ENCODE peak calls at places on chromosomes 4 and X, in nine cellular contexts. One of them, this sample, is unnamed.
A peak's percentile ranks its signal among the peaks of the same experiment; 100 is the strongest.

GRCh38 chrX:54248309-54248708 is 65.3 kb upstream of the FAM120C start:
- DNase-seq in stomach: no peak
- DNase-seq in IMR-90: peak; percentile 44
- DNase-seq in heart left ventricle: no peak
- DNase-seq in mammary epithelial cell: peak; percentile 28
- DNase-seq in AG04449: no peak
- DNase-seq in fibroblast of lung: peak; percentile 31
- DNase-seq in K562: no peak
- DNase-seq in colonic mucosa: no peak
- DNase-seq in this sample: no peak

GRCh38 chr4:6106156-6106555 is 87.9 kb upstream of the C4orf50 start:
- DNase-seq in stomach: peak; percentile 17
- DNase-seq in IMR-90: no peak
- DNase-seq in heart left ventricle: no peak
- DNase-seq in mammary epithelial cell: no peak
- DNase-seq in AG04449: no peak
- DNase-seq in fibroblast of lung: no peak
- DNase-seq in K562: no peak
- DNase-seq in colonic mucosa: no peak
- DNase-seq in this sample: no peak

GRCh38 chr4:157231525-157231924 is 11.0 kb downstream of the GRIA2 start:
- DNase-seq in stomach: no peak
- DNase-seq in IMR-90: no peak
- DNase-seq in heart left ventricle: no peak
- DNase-seq in mammary epithelial cell: no peak
- DNase-seq in AG04449: no peak
- DNase-seq in fibroblast of lung: no peak
- DNase-seq in K562: no peak
- DNase-seq in colonic mucosa: no peak
- DNase-seq in this sample: no peak

GRCh38 chr4:4838602-4839470 is 20.6 kb upstream of the MSX1 start:
- DNase-seq in stomach: no peak
- DNase-seq in IMR-90: no peak
- DNase-seq in heart left ventricle: no peak
- DNase-seq in mammary epithelial cell: no peak
- DNase-seq in AG04449: no peak
- DNase-seq in fibroblast of lung: no peak
- DNase-seq in K562: no peak
- DNase-seq in colonic mucosa: no peak
- DNase-seq in this sample: no peak

GRCh38 chr4:8920969-8921368 is 49.3 kb upstream of the HMX1 start:
- DNase-seq in stomach: peak; percentile 18
- DNase-seq in IMR-90: no peak
- DNase-seq in heart left ventricle: peak; percentile 7
- DNase-seq in mammary epithelial cell: no peak
- DNase-seq in AG04449: no peak
- DNase-seq in fibroblast of lung: no peak
- DNase-seq in K562: no peak
- DNase-seq in colonic mucosa: peak; percentile 12
- DNase-seq in this sample: peak; percentile 32

GRCh38 chrX:13747836-13748235 is 13.3 kb downstream of the OFD1 start:
- DNase-seq in stomach: peak; percentile 40
- DNase-seq in IMR-90: peak; percentile 76
- DNase-seq in heart left ventricle: no peak
- DNase-seq in mammary epithelial cell: peak; percentile 59
- DNase-seq in AG04449: no peak
- DNase-seq in fibroblast of lung: peak; percentile 81
- DNase-seq in K562: peak; percentile 13
- DNase-seq in colonic mucosa: peak; percentile 40
- DNase-seq in this sample: no peak

GRCh38 chrX:135544338-135544948 is 24.0 kb downstream of the INTS6L start:
- DNase-seq in stomach: no peak
- DNase-seq in IMR-90: no peak
- DNase-seq in heart left ventricle: no peak
- DNase-seq in mammary epithelial cell: no peak
- DNase-seq in AG04449: no peak
- DNase-seq in fibroblast of lung: no peak
- DNase-seq in K562: no peak
- DNase-seq in colonic mucosa: peak; percentile 38
- DNase-seq in this sample: no peak

GRCh38 chr4:151031831-151032605 is 16.9 kb upstream of the LRBA start:
- DNase-seq in stomach: no peak
- DNase-seq in IMR-90: peak; percentile 71
- DNase-seq in heart left ventricle: no peak
- DNase-seq in mammary epithelial cell: peak; percentile 73
- DNase-seq in AG04449: no peak
- DNase-seq in fibroblast of lung: peak; percentile 13
- DNase-seq in K562: peak; percentile 67
- DNase-seq in colonic mucosa: no peak
- DNase-seq in this sample: no peak

GRCh38 chr4:72295966-72296557 is 264.3 kb downstream of the NPFFR2 start:
- DNase-seq in stomach: no peak
- DNase-seq in IMR-90: peak; percentile 57
- DNase-seq in heart left ventricle: no peak
- DNase-seq in mammary epithelial cell: peak; percentile 34
- DNase-seq in AG04449: peak; percentile 16
- DNase-seq in fibroblast of lung: peak; percentile 74
- DNase-seq in K562: peak; percentile 34
- DNase-seq in colonic mucosa: no peak
- DNase-seq in this sample: no peak

GRCh38 chr4:163554870-163555465 is 60.5 kb downstream of the TMA16 start:
- DNase-seq in stomach: no peak
- DNase-seq in IMR-90: peak; percentile 32
- DNase-seq in heart left ventricle: no peak
- DNase-seq in mammary epithelial cell: peak; percentile 8
- DNase-seq in AG04449: no peak
- DNase-seq in fibroblast of lung: peak; percentile 54
- DNase-seq in K562: no peak
- DNase-seq in colonic mucosa: no peak
- DNase-seq in this sample: no peak

GRCh38 chr4:75180217-75180616 is 247.3 kb downstream of the PARM1 start:
- DNase-seq in stomach: no peak
- DNase-seq in IMR-90: no peak
- DNase-seq in heart left ventricle: no peak
- DNase-seq in mammary epithelial cell: no peak
- DNase-seq in AG04449: no peak
- DNase-seq in fibroblast of lung: no peak
- DNase-seq in K562: no peak
- DNase-seq in colonic mucosa: no peak
- DNase-seq in this sample: no peak
- H3K4me3 ChIP-seq in stomach: no peak overlapping the region
- H3K4me3 ChIP-seq in IMR-90: no peak overlapping the region
- H3K4me3 ChIP-seq in heart left ventricle: no peak overlapping the region
- H3K4me3 ChIP-seq in mammary epithelial cell: no peak overlapping the region
- H3K4me3 ChIP-seq in AG04449: no peak overlapping the region
- H3K4me3 ChIP-seq in fibroblast of lung: no peak overlapping the region
- H3K4me3 ChIP-seq in K562: no peak overlapping the region
- H3K4me3 ChIP-seq in colonic mucosa: no peak overlapping the region
- H3K4me3 ChIP-seq in this sample: no peak overlapping the region

GRCh38 chrX:18210470-18210869 is 10.2 kb downstream of the BEND2 start:
- DNase-seq in stomach: no peak
- DNase-seq in IMR-90: peak; percentile 4
- DNase-seq in heart left ventricle: no peak
- DNase-seq in mammary epithelial cell: no peak
- DNase-seq in AG04449: no peak
- DNase-seq in fibroblast of lung: peak; percentile 53
- DNase-seq in K562: no peak
- DNase-seq in colonic mucosa: no peak
- DNase-seq in this sample: no peak
- TF ChIP-seq CTCF in stomach: no peak
- TF ChIP-seq CTCF in IMR-90: peak; percentile 26
- TF ChIP-seq CTCF in heart left ventricle: peak; percentile 45
- TF ChIP-seq CTCF in mammary epithelial cell: no peak
- TF ChIP-seq CTCF in AG04449: no peak
- TF ChIP-seq CTCF in fibroblast of lung: no peak
- TF ChIP-seq CTCF in K562: peak; percentile 15
- TF ChIP-seq CTCF in colonic mucosa: no peak
- TF ChIP-seq CTCF in this sample: peak; percentile 40

DNA sequence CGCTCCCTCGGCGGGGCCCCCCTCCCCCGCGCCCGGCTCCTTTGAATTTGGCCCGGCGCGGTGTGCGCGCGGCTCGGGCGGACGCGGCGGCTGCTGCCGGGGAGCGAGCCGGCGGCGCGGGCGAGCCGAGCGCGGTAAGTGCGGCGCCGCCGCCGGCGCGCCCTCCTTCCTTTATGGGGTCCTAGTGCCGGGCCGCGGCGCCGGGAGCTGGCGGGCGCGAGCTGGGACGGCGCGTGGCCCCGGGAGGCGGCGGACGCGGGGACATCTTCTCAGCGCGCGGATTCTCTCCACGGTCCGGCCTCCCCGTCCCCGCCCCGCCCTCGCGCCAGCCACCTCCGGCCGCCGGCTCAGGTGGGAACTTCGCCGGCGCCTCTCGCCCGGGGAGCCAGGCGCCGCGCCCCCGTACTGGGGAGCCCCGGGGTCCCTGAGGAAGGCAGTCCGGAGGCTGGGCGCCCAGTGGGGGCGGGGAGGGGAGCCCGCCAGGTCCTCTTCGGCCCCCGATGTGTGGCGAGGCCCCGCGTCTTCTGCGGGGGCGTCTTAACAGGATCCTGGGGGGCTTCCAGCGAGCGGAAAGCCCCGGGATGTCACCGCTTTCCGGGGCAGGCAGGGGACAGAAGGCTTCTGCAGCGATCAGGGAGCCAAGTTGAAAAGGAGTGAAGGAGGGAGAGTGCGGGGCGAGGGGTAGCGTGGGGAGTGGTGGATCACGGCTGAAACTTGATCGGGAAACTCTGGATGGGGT is 98.4 kb upstream of the TENM3 start:
- DNase-seq in stomach: no peak
- DNase-seq in IMR-90: peak; percentile 22
- DNase-seq in heart left ventricle: no peak
- DNase-seq in mammary epithelial cell: peak; percentile 29
- DNase-seq in AG04449: no peak
- DNase-seq in fibroblast of lung: peak; percentile 19
- DNase-seq in K562: no peak
- DNase-seq in colonic mucosa: no peak
- DNase-seq in this sample: no peak
- H3K4me3 ChIP-seq in stomach: peak overlapping the region; percentile 83
- H3K4me3 ChIP-seq in IMR-90: peak overlapping the region; percentile 88
- H3K4me3 ChIP-seq in heart left ventricle: peak overlapping the region; percentile 67
- H3K4me3 ChIP-seq in mammary epithelial cell: peak overlapping the region; percentile 98
- H3K4me3 ChIP-seq in AG04449: peak overlapping the region; percentile 78
- H3K4me3 ChIP-seq in fibroblast of lung: peak overlapping the region; percentile 68
- H3K4me3 ChIP-seq in K562: no peak overlapping the region
- H3K4me3 ChIP-seq in colonic mucosa: peak overlapping the region; percentile 42
- H3K4me3 ChIP-seq in this sample: peak overlapping the region; percentile 47

GRCh38 chrX:153926594-153926862 is 464 bp upstream of the ARHGAP4 start:
- DNase-seq in stomach: no peak
- DNase-seq in IMR-90: no peak
- DNase-seq in heart left ventricle: no peak
- DNase-seq in mammary epithelial cell: no peak
- DNase-seq in AG04449: no peak
- DNase-seq in fibroblast of lung: no peak
- DNase-seq in K562: no peak
- DNase-seq in colonic mucosa: no peak
- DNase-seq in this sample: no peak
- TF ChIP-seq CTCF in stomach: no peak
- TF ChIP-seq CTCF in IMR-90: no peak
- TF ChIP-seq CTCF in heart left ventricle: no peak
- TF ChIP-seq CTCF in mammary epithelial cell: no peak
- TF ChIP-seq CTCF in AG04449: no peak
- TF ChIP-seq CTCF in fibroblast of lung: no peak
- TF ChIP-seq CTCF in K562: no peak
- TF ChIP-seq CTCF in colonic mucosa: no peak
- TF ChIP-seq CTCF in this sample: no peak

DNA sequence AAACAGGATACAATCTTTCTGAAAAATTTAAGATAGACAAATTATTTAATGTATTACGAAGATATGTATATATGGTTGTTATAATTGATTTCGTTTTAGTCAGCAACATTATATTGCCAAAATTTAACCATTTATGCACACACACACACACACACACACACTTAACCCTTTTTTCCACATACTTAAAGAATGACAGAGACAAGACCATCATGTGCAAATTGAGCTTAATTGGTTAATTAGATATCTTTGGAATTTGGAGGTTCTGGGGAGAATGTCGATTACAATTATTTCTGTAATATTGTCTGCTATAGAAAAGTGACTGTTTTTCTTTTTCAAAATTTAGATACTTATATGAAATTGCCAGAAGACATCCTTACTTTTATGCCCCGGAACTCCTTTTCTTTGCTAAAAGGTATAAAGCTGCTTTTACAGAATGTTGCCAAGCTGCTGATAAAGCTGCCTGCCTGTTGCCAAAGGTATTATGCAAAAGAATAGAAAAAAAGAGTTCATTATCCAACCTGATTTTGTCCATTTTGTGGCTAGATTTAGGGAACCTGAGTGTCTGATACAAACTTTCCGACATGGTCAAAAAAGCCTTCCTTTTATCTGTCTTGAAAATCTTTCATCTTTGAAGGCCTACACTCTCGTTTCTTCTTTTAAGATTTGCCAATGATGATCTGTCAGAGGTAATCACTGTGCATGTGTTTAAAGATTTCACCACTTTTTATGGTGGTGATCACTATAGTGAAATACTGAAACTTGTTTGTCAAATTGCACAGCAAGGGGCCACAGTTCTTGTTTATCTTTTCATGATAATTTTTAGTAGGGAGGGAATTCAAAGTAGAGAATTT is 5.2 kb downstream of the ALB start:
- DNase-seq in stomach: no peak
- DNase-seq in IMR-90: no peak
- DNase-seq in heart left ventricle: no peak
- DNase-seq in mammary epithelial cell: no peak
- DNase-seq in AG04449: no peak
- DNase-seq in fibroblast of lung: no peak
- DNase-seq in K562: no peak
- DNase-seq in colonic mucosa: no peak
- DNase-seq in this sample: no peak
- H3K4me3 ChIP-seq in stomach: no peak overlapping the region
- H3K4me3 ChIP-seq in IMR-90: no peak overlapping the region
- H3K4me3 ChIP-seq in heart left ventricle: no peak overlapping the region
- H3K4me3 ChIP-seq in mammary epithelial cell: no peak overlapping the region
- H3K4me3 ChIP-seq in AG04449: no peak overlapping the region
- H3K4me3 ChIP-seq in fibroblast of lung: no peak overlapping the region
- H3K4me3 ChIP-seq in K562: no peak overlapping the region
- H3K4me3 ChIP-seq in colonic mucosa: no peak overlapping the region
- H3K4me3 ChIP-seq in this sample: no peak overlapping the region